ENCODE peak calls at places on chromosome 10, in nine cellular contexts. A, O, H, T, N, I, D, M and U are unnamed samples.

GRCh38 chr10:88892223-88892967 is 12.3 kb downstream of the STAMBPL1 start:
- DNase-seq in D (peak; percentile 68), I (no peak), T (no peak), H (no peak), O (no peak), N (no peak), A (no peak), M (no peak), U (no peak)

GRCh38 chr10:103855424-103855823 is at the start of gene SH3PXD2A:
- DNase-seq in A (peak; percentile 58), D (no peak), T (peak; percentile 46), N (no peak), O (no peak), I (peak; percentile 45), M (no peak), H (no peak), U (no peak)

GRCh38 chr10:125214283-125214570 is 53.9 kb upstream of the CTBP2 start:
- DNase-seq in A (no peak), T (no peak), M (no peak), D (no peak), N (no peak), H (no peak), O (no peak), I (no peak), U (no peak)

GRCh38 chr10:35421553-35422178 is 85.4 kb downstream of the CCNY start:
- DNase-seq in I (no peak), N (no peak), H (no peak), D (peak; percentile 94), M (peak; percentile 25), A (no peak), T (no peak), O (no peak), U (no peak)

GRCh38 chr10:103849880-103850571 is 5.3 kb downstream of the SH3PXD2A start:
- DNase-seq in H (no peak), O (no peak), A (no peak), D (peak; percentile 93), I (no peak), N (no peak), M (peak; percentile 50), T (no peak), U (no peak)

GRCh38 chr10:109205929-109206585 is 717.3 kb downstream of the XPNPEP1 start:
- DNase-seq in O (no peak), H (no peak), I (no peak), T (no peak), M (no peak), N (no peak), D (peak; percentile 93), A (no peak), U (no peak)

GRCh38 chr10:64334084-64334483 is 812.9 kb downstream of the REEP3 start:
- DNase-seq in A (no peak), H (no peak), I (no peak), D (no peak), T (no peak), O (no peak), N (no peak), M (no peak), U (no peak)

GRCh38 chr10:132541601-132542011 is 4.0 kb downstream of the INPP5A start:
- DNase-seq in H (no peak), I (no peak), T (no peak), D (no peak), M (no peak), A (no peak), O (no peak), N (no peak), U (no peak)

GRCh38 chr10:69337312-69338132 is 59.2 kb downstream of the HK1 start:
- DNase-seq in H (peak; percentile 59), D (peak; percentile 86), T (peak; percentile 84), O (no peak), M (no peak), A (peak; percentile 53), N (peak; percentile 76), I (no peak), U (no peak)

GRCh38 chr10:99742701-99743100 is 10.7 kb downstream of the CUTC start:
- DNase-seq in H (no peak), M (no peak), I (no peak), D (peak; percentile 48), O (no peak), T (no peak), A (no peak), N (no peak), U (no peak)

GRCh38 chr10:3460420-3461128 is 288.0 kb upstream of the PITRM1 start:
- DNase-seq in D (no peak), T (no peak), I (no peak), H (no peak), O (no peak), N (no peak), M (no peak), A (no peak), U (no peak)

GRCh38 chr10:61284222-61284890 is 168.8 kb downstream of the TMEM26 start:
- DNase-seq in T (peak; percentile 45), N (no peak), H (no peak), I (no peak), D (peak; percentile 77), M (no peak), O (no peak), A (no peak), U (peak; percentile 16)

GRCh38 chr10:52951819-52952218 is 179.2 kb upstream of the MBL2 start:
- DNase-seq in T (peak; percentile 21), A (no peak), N (no peak), H (peak; percentile 39), I (no peak), O (peak; percentile 68), D (peak; percentile 57), M (no peak), U (no peak)

GRCh38 chr10:103281753-103282152 is 4.8 kb downstream of the INA start:
- DNase-seq in O (no peak), N (no peak), H (no peak), I (no peak), T (no peak), D (peak; percentile 43), A (no peak), M (no peak), U (no peak)

GRCh38 chr10:16119445-16119844 is 259.1 kb upstream of the MINDY3 start:
- DNase-seq in H (no peak), A (no peak), N (no peak), T (no peak), O (no peak), D (no peak), I (no peak), M (no peak), U (no peak)

GRCh38 chr10:97849491-97850402 is at the start of gene GOLGA7B:
- DNase-seq in M (no peak), N (peak; percentile 75), T (no peak), A (peak; percentile 34), O (no peak), D (peak; percentile 7), H (no peak), I (peak; percentile 68), U (peak; percentile 67)

DNA sequence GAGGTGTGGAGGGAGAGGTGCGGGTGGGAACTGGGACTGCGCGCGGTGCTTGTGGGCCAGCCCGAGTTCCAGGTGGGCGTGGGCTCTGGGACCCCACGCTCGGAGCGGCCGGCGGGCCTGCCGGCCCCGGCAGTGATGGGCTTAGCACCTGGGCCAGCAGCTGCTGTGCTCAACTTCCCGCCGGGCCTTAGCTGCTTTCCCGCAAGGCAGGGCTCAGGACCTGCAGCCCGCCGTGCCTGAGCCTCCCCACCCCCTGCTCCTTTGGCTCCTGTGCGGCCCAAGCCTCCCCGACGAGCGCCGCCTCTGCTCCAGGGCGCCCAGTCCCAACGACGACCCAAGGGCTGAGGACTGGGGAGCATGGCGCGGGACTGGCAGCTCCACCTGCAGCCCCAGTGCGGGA is 232.7 kb downstream of the FGFR2 start:
- DNase-seq in I (no peak), O (no peak), D (no peak), A (no peak), M (no peak), T (no peak), H (no peak), N (no peak), U (no peak)
- H3K4me1 ChIP-seq in I (no peaks in the 10 kb centered on the region), O (no peaks in the 10 kb centered on the region), D (no peaks in the 10 kb centered on the region), A (no peaks in the 10 kb centered on the region), M (no peaks in the 10 kb centered on the region), T (no peaks in the 10 kb centered on the region), H (no peaks in the 10 kb centered on the region), N (no peaks in the 10 kb centered on the region), U (no peaks in the 10 kb centered on the region)

DNA sequence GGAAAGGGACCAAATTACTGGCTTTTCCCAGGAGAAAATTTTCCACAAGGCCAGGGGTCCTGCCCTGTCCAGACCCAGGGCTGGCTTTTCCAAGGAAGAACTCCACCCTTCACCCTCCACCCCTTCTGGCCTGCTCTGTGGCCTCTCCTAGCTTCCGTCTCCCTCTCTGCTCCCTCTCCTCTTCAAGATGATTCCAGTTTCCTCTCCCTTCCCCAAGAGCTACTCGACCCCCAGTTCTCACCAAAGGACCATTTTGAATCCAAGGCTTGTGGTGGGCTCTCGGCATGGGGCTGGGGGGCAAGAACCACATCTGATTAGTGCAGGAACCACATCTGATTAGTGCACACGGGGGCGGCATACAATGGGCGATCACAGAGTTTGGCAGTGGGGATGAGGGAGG is 7.7 kb downstream of the CHAT start:
- DNase-seq in A (no peak), N (no peak), O (no peak), I (no peak), M (no peak), H (no peak), D (no peak), T (no peak), U (no peak)
- H3K4me3 ChIP-seq in A (no peak overlapping the region), N (no peak overlapping the region), O (no peak overlapping the region), I (no peak overlapping the region), M (no peak overlapping the region), H (no peak overlapping the region), D (no peak overlapping the region), T (no peak overlapping the region), U (no peak overlapping the region)

GRCh38 chr10:71246591-71247143 is 34.3 kb downstream of the UNC5B start:
- DNase-seq in N (peak; percentile 89), D (no peak), M (no peak), T (peak; percentile 85), O (no peak), A (no peak), I (no peak), H (no peak), U (no peak)

GRCh38 chr10:71242621-71243009 is 30.2 kb downstream of the UNC5B start:
- DNase-seq in N (no peak), H (no peak), D (no peak), T (no peak), I (no peak), O (no peak), M (no peak), A (peak; percentile 49), U (no peak)

GRCh38 chr10:71245420-71246325 is 33.3 kb downstream of the UNC5B start:
- DNase-seq in N (peak; percentile 63), T (no peak), I (no peak), D (no peak), A (no peak), H (no peak), M (no peak), O (no peak), U (no peak)

GRCh38 chr10:71243756-71244637 is 31.6 kb downstream of the UNC5B start:
- DNase-seq in A (no peak), H (no peak), D (peak; percentile 28), O (no peak), M (no peak), T (no peak), I (no peak), N (no peak), U (no peak)

GRCh38 chr10:71244638-71245419 is 32.5 kb downstream of the UNC5B start:
- DNase-seq in H (no peak), M (no peak), T (peak; percentile 39), I (no peak), O (no peak), N (peak; percentile 90), A (peak; percentile 72), D (peak; percentile 93), U (no peak)
- H3K36me3 ChIP-seq in H (no peaks in the 10 kb centered on the region), M (no peaks in the 10 kb centered on the region), T (no peaks in the 10 kb centered on the region), I (no peaks in the 10 kb centered on the region), O (no peaks in the 10 kb centered on the region), N (no peaks in the 10 kb centered on the region), A (no peaks in the 10 kb centered on the region), D (no peaks in the 10 kb centered on the region), U (no peaks in the 10 kb centered on the region)

GRCh38 chr10:119657725-119658124 is 6.5 kb downstream of the BAG3 start:
- DNase-seq in T (peak; percentile 62), M (no peak), A (no peak), D (peak; percentile 48), O (peak; percentile 68), I (no peak), N (no peak), H (no peak), U (no peak)
- H3K4me1 ChIP-seq in T (peaks cover 15% of the 10 kb centered on the region), M (peaks cover 52% of the 10 kb centered on the region), A (peaks cover 94% of the 10 kb centered on the region), D (peaks cover 45% of the 10 kb centered on the region), O (peaks cover 64% of the 10 kb centered on the region), I (peaks cover 43% of the 10 kb centered on the region), N (peaks cover 45% of the 10 kb centered on the region), H (peaks cover 29% of the 10 kb centered on the region), U (peaks cover 58% of the 10 kb centered on the region)